ENCODE peak calls at places on chromosomes 5 and 9, in four cellular contexts. Z is H1, N is K562, W is HepG2. P is an unnamed sample.

GRCh38 chr9:114174876-114175771 is 19.8 kb downstream of the COL27A1 start:
- DNase-seq in Z (no peak), N (no peak), W (peak), P (no peak)

GRCh38 chr5:83516361-83516760 is 44.8 kb downstream of the VCAN start:
- DNase-seq in N (no peak), Z (no peak), W (no peak), P (no peak)

GRCh38 chr9:120524852-120525251 is 55.1 kb downstream of the CDK5RAP2 start:
- DNase-seq in N (no peak), W (no peak), Z (no peak), P (no peak)

GRCh38 chr5:127754259-127754658 is 51.1 kb downstream of the CCDC192 start:
- DNase-seq in N (no peak), Z (no peak), W (no peak), P (no peak)

GRCh38 chr9:15606667-15607472 is 54.0 kb downstream of the CCDC171 start:
- DNase-seq in N (peak), Z (no peak), W (peak), P (peak)

GRCh38 chr5:174172104-174172965 is 126.8 kb downstream of the NSG2 start:
- DNase-seq in Z (no peak), N (no peak), W (no peak), P (peak)

GRCh38 chr9:127753556-127753955 is 18.5 kb upstream of the TOR2A start:
- DNase-seq in W (no peak), Z (no peak), N (no peak), P (no peak)

GRCh38 chr9:87886210-87887150 is 3.8 kb downstream of the SPATA31E1 start:
- DNase-seq in N (no peak), W (no peak), Z (no peak), P (no peak)

GRCh38 chr5:137032929-137033328 is 466.2 kb downstream of the SPOCK1 start:
- DNase-seq in Z (no peak), W (no peak), N (no peak), P (no peak)

DNA sequence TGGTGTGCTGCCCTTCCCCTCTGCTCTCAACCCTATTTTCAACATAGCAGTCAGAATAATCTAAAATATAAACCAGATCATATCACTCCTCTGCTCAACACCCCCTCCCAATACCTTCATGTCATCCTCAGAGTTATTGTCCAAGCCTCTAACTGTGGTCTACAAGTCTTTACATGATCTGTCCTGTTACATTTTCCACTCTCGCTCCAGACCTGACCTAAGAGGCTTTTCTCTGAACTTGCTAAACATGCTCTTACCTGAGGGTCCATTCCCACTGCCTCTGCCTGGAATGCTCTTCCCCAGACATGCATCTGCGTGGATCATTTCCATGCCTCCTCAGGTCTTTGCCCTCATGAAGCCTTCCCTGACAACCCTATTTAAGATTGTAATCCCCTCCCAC is 12.0 kb downstream of the NIPSNAP3B start:
- DNase-seq in Z (no peak), W (no peak), N (no peak), P (no peak)
- H3K4me2 ChIP-seq in Z (no peak), W (no peak), N (peak), P (no peak)

GRCh38 chr5:32136342-32136741 is 37.8 kb downstream of the GOLPH3 start:
- DNase-seq in W (peak), N (no peak), Z (no peak), P (no peak)
- TF ChIP-seq POLR2AphosphoS5 in W (no peak), N (no peak), Z (no peak), P (no peak)

GRCh38 chr5:126594077-126594476 is 942 bp downstream of the ALDH7A1 start:
- DNase-seq in Z (no peak), W (no peak), N (no peak), P (peak)
- H3K4me3 ChIP-seq in Z (peak), W (peak), N (no peak), P (peak)

DNA sequence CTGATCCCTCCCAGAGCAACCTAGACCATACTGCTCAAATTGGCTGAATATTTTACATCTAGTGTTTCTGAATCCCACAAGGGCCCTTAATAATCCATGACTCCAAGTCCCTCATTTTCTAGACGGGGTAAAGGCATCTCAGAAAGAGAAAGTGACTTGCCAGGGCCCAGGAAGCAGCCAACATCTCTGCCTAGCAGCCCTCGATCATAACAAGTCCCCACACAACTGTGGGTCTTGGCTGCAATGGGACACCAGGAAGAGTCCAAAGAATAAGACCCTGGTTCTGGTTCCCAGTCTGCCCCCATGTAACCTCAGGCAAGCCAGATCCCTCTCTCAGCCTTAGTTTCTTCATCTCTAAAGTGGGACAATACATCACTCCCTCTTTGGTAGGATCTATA is 6.3 kb downstream of the ANXA6 start:
- DNase-seq in W (no peak), N (no peak), Z (no peak), P (no peak)
- H3K4me2 ChIP-seq in W (peak), N (no peak), Z (no peak), P (no peak)